ENCODE peak calls at places on chromosomes 2 and 18, in nine cellular contexts. M is GM12891, K is IMR-90, W is endothelial cell of umbilical vein, J is A549, V is stomach, P is HepG2, L is uterus, X is ovary. T is an unnamed sample.

GRCh38 chr2:195238366-195238765 is 418.7 kb upstream of the SLC39A10 start:
- DNase-seq in M (no peak), X (no peak), J (no peak), L (no peak), P (no peak), K (no peak), W (no peak), V (no peak), T (no peak)

GRCh38 chr2:54122939-54123338 is 7.5 kb downstream of the ACYP2 start:
- DNase-seq in P (peak), J (peak), V (no peak), W (no peak), L (no peak), M (no peak), K (peak), X (no peak), T (peak)

GRCh38 chr2:188788621-188789020 is 185.6 kb upstream of the COL3A1 start:
- DNase-seq in K (peak), X (peak), L (peak), W (peak), P (no peak), M (no peak), V (peak), J (no peak), T (no peak)

GRCh38 chr2:157087373-157088005 is 170.0 kb upstream of the GALNT5 start:
- DNase-seq in V (no peak), K (peak), L (no peak), J (no peak), W (no peak), P (no peak), X (no peak), M (no peak), T (no peak)

GRCh38 chr2:162074579-162074922 is 536 bp upstream of the DPP4 start:
- DNase-seq in V (no peak), J (no peak), P (no peak), X (no peak), K (no peak), L (no peak), W (no peak), M (no peak), T (no peak)

GRCh38 chr2:192960945-192961344 is 766.2 kb upstream of the TMEFF2 start:
- DNase-seq in L (no peak), J (no peak), K (no peak), M (no peak), V (no peak), W (no peak), X (no peak), P (no peak), T (no peak)

GRCh38 chr2:153770359-153770991 is 101.2 kb upstream of the GALNT13 start:
- DNase-seq in W (no peak), M (no peak), J (no peak), X (no peak), V (no peak), K (no peak), P (no peak), L (no peak), T (no peak)

GRCh38 chr2:119182046-119182445 is 23.5 kb upstream of the C1QL2 start:
- DNase-seq in J (no peak), K (no peak), X (no peak), L (no peak), M (no peak), V (no peak), P (no peak), W (no peak), T (no peak)

GRCh38 chr2:220081171-220081570 is 453.7 kb downstream of the SLC4A3 start:
- DNase-seq in M (no peak), V (no peak), J (no peak), W (no peak), K (no peak), X (no peak), L (no peak), P (no peak), T (no peak)

GRCh38 chr2:119749405-119750066 is 10.2 kb upstream of the PTPN4 start:
- DNase-seq in L (no peak), K (peak), M (no peak), W (peak), J (no peak), X (no peak), V (no peak), P (no peak), T (no peak)

GRCh38 chr2:20145497-20146193 is 79.3 kb downstream of the SDC1 start:
- DNase-seq in K (no peak), J (no peak), L (no peak), W (no peak), P (no peak), M (peak), V (peak), X (no peak), T (no peak)

GRCh38 chr2:85725451-85725850 is 28.3 kb upstream of the ATOH8 start:
- DNase-seq in K (no peak), X (no peak), P (no peak), J (no peak), W (no peak), V (no peak), M (no peak), L (no peak), T (no peak)

GRCh38 chr2:198325359-198325758 is 521.0 kb downstream of the PLCL1 start:
- DNase-seq in K (no peak), P (no peak), X (no peak), M (no peak), V (no peak), W (no peak), J (no peak), L (no peak), T (no peak)

GRCh38 chr2:173149491-173149890 is 73.8 kb downstream of the MAP3K20 start:
- DNase-seq in M (no peak), J (no peak), V (no peak), W (no peak), L (no peak), X (no peak), P (no peak), K (no peak), T (no peak)

GRCh38 chr2:170715932-170716777 is 1.0 kb downstream of the SP5 start:
- DNase-seq in W (no peak), M (no peak), P (peak), V (peak), X (peak), K (no peak), L (no peak), J (no peak), T (no peak)

GRCh38 chr2:159290289-159290907 is 3.9 kb upstream of the WDSUB1 start:
- DNase-seq in P (peak), K (peak), V (no peak), J (peak), X (no peak), M (no peak), W (peak), L (no peak), T (no peak)

GRCh38 chr2:232931636-232932035 is 61.6 kb downstream of the SNORC start:
- DNase-seq in K (no peak), W (no peak), V (no peak), X (no peak), L (no peak), P (no peak), J (no peak), M (no peak), T (no peak)

GRCh38 chr18:49890041-49890440 is 76.7 kb upstream of the ACAA2 start:
- DNase-seq in W (no peak), J (no peak), X (no peak), K (no peak), V (no peak), M (no peak), P (no peak), L (no peak), T (no peak)

GRCh38 chr2:160339291-160339690 is 139.2 kb upstream of the ITGB6 start:
- DNase-seq in J (no peak), L (no peak), V (no peak), M (no peak), W (peak), P (no peak), X (no peak), K (no peak), T (no peak)

GRCh38 chr2:235504459-235505200 is 10.8 kb downstream of the AGAP1 start:
- DNase-seq in J (no peak), M (no peak), W (no peak), X (no peak), K (no peak), V (no peak), L (no peak), P (peak), T (no peak)

GRCh38 chr2:240196716-240197438 is 56.4 kb upstream of the OTOS start:
- DNase-seq in V (peak), X (no peak), K (no peak), W (no peak), L (no peak), P (no peak), J (no peak), M (no peak), T (no peak)

GRCh38 chr2:99242151-99242550 is 13.3 kb downstream of the LYG2 start:
- DNase-seq in P (no peak), K (no peak), L (no peak), J (no peak), M (no peak), V (no peak), X (no peak), W (no peak), T (no peak)

GRCh38 chr2:134245340-134245984 is 8.4 kb upstream of the MGAT5 start:
- DNase-seq in M (no peak), X (peak), J (peak), L (peak), V (peak), K (peak), W (peak), P (peak), T (peak)

GRCh38 chr18:28961669-28962228 is 784.8 kb upstream of the CDH2 start:
- DNase-seq in X (no peak), W (peak), M (peak), K (peak), J (peak), L (no peak), V (no peak), P (peak), T (no peak)

GRCh38 chr2:120503206-120503792 is 157.4 kb downstream of the INHBB start:
- DNase-seq in X (no peak), J (no peak), M (no peak), P (no peak), W (no peak), V (no peak), L (no peak), K (no peak), T (no peak)

GRCh38 chr18:31685097-31686082 is 1.0 kb upstream of the B4GALT6 start:
- DNase-seq in K (peak), P (peak), L (peak), W (peak), X (peak), M (peak), J (peak), V (peak), T (peak)
- TF ChIP-seq POLR2A in K (no peak), P (peak), L (peak), W (peak), X (no peak), M (peak), J (peak), V (no peak), T (no peak)

GRCh38 chr2:23924589-23925359 is 2.1 kb downstream of the ATAD2B start:
- DNase-seq in P (no peak), J (no peak), K (no peak), L (no peak), V (no peak), W (peak), M (no peak), X (no peak), T (no peak)

GRCh38 chr2:23926289-23926749 is 604 bp downstream of the ATAD2B start:
- DNase-seq in M (peak), V (peak), J (peak), K (no peak), L (no peak), P (no peak), W (no peak), X (peak), T (peak)

GRCh38 chr2:23926750-23927627 is at the start of gene ATAD2B:
- DNase-seq in W (peak), L (peak), X (peak), K (peak), M (peak), P (peak), J (peak), V (peak), T (peak)

GRCh38 chr2:23925702-23926288 is 1.1 kb downstream of the ATAD2B start:
- DNase-seq in W (peak), J (no peak), X (peak), K (peak), M (peak), P (peak), L (peak), V (peak), T (peak)
- TF ChIP-seq POLR2A in W (no peak), J (no peak), X (no peak), K (no peak), M (peak), P (no peak), L (peak), V (no peak), T (no peak)

DNA sequence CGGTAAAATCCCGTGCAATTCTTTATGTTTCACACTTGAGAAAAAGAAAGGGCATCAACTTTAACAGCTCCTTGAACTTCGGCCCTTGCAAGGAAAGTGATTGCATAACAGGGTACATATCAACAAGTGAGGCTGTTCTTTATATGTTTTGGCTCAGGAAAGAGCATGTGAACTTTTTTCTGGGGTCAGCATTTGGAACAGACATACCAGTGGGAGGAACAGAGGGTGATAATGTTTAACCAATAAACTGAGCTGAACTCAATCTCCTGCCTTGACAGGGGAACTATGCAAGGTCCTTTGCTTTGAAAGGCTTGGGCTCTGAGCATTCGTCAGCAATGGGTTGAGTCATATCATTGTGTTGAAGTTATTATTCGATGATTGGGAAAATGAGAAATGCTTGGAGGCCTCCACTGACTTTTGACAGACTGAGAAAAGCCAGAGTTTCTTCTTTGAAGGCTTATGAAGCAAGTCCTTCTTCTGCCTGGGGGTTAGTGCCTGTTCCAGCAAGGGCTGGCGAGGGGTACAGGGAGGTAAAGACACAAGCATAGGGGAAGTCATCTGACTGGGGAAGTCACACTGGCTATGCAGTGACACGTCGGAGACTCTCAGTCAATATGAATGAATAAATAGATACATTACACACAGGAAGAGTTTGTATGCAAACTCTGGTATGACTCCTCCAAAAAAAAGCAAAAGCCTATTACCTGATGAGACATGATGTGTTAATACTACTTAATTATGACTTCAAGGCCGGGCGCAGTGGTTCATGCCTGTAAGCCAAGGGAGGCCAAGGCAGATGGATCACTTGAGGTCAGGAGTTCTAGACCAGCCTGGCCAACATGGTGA is 57.2 kb downstream of the CYB5A start:
- DNase-seq in L (peak), M (no peak), W (peak), V (peak), J (peak), P (peak), K (peak), X (peak), T (no peak)
- TF ChIP-seq POLR2A in L (no peak), M (no peak), W (no peak), V (no peak), J (no peak), P (peak), K (no peak), X (no peak), T (no peak)

DNA sequence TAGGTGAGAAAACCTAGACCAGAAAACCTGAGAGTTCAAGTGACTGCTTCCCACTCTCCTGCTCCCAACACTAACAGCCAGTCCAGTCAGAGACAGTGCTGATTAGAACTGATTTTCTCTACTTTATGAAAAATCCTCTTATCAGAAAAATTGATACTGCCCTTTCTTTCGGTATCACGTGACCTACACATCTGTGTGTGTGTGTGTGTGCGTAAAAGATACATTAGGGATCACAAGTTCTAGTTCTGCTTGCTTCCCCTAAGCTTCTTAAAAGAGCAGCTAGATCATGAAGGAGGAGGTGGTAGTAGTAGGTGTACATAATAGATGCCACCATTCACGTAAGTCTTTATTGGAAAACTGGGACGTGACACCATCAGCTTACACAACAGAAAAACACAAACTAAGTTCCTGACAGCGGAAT is 1.5 kb downstream of the ARL5A start:
- DNase-seq in J (no peak), V (no peak), P (no peak), L (no peak), W (peak), K (peak), X (no peak), M (no peak), T (no peak)
- TF ChIP-seq POLR2A in J (no peak), V (no peak), P (no peak), L (no peak), W (no peak), K (no peak), X (no peak), M (no peak), T (no peak)

GRCh38 chr2:27092696-27093429 is 6.3 kb downstream of the KHK start:
- DNase-seq in L (no peak), J (no peak), X (no peak), K (no peak), M (no peak), W (no peak), V (no peak), P (peak), T (no peak)

GRCh38 chr2:27091746-27092695 is 5.4 kb downstream of the KHK start:
- DNase-seq in M (no peak), J (no peak), V (no peak), L (no peak), X (no peak), K (no peak), P (no peak), W (no peak), T (no peak)

GRCh38 chr2:27095427-27095744 is 8.8 kb downstream of the KHK start:
- DNase-seq in W (no peak), L (no peak), P (no peak), J (no peak), M (no peak), V (no peak), X (no peak), K (no peak), T (no peak)

GRCh38 chr2:27094353-27094984 is 7.9 kb downstream of the KHK start:
- DNase-seq in J (no peak), P (no peak), X (no peak), W (no peak), M (no peak), V (no peak), K (no peak), L (no peak), T (no peak)

GRCh38 chr2:27093430-27094352 is 7.1 kb downstream of the KHK start:
- DNase-seq in P (peak), J (no peak), W (no peak), K (no peak), X (no peak), V (no peak), L (no peak), M (no peak), T (no peak)
- TF ChIP-seq POLR2A in P (no peak), J (no peak), W (no peak), K (no peak), X (no peak), V (no peak), L (no peak), M (no peak), T (no peak)

GRCh38 chr2:41066168-41066567 is 614.3 kb upstream of the SLC8A1 start:
- DNase-seq in W (peak), L (no peak), P (no peak), M (no peak), X (no peak), K (no peak), J (no peak), V (no peak), T (no peak)

DNA sequence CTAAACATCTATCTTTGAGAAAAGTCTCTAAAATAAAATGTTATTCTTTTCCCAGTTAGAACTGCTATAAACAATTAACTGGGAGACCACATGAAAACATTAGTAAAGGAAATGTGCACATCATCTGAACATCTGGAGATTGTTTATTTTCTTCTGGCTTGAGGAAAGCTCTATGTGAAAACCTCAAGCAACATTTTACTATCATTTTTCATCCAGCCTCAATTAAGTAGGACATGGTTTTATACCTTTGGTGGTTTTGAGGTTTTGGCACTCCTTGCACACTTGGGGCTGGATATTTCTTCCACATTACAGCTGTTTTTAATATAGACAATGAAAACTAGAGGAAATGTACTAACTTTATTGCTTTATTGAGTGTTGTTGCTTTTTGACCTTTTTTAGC is 609.5 kb upstream of the SLC8A1 start:
- DNase-seq in M (no peak), K (peak), J (no peak), P (no peak), W (peak), X (no peak), L (no peak), V (no peak), T (no peak)
- TF ChIP-seq POLR2A in M (no peak), K (no peak), J (no peak), P (no peak), W (no peak), X (no peak), L (no peak), V (no peak), T (no peak)

DNA sequence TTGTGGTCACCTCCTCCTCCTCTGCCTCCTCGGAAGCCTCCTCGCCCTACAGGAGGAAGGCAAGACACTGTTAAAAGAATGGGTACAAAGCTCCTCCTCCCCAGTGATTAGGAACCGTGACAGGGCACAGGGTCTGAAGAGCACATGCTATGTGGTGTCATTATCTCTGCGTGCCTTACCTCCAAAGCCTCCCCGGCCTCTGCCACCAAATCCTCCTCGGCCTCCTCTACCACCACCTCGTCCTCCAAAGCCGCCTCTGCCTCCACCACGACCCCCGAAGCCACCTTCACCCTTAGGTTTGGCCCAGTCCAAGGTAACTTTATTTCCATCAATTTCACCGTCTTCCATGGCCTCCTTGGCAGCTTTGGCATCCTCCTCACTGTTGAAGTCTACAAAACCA is 9.1 kb downstream of the NCL start:
- DNase-seq in L (no peak), K (no peak), W (no peak), V (no peak), P (no peak), X (no peak), J (no peak), M (no peak), T (no peak)
- TF ChIP-seq POLR2A in L (no peak), K (no peak), W (peak), V (no peak), P (peak), X (no peak), J (no peak), M (no peak), T (no peak)

GRCh38 chr2:207930747-207931146 is 94.6 kb downstream of the PLEKHM3 start:
- DNase-seq in X (no peak), M (no peak), J (no peak), K (no peak), W (no peak), V (peak), L (no peak), P (no peak), T (no peak)
- TF ChIP-seq POLR2A in X (no peak), M (no peak), J (no peak), K (no peak), W (no peak), V (no peak), L (no peak), P (no peak), T (no peak)